ENCODE peak calls at places on chromosomes 13 and 19, in seven cellular contexts. One of them, this sample, is unnamed.

GRCh38 chr19:33486936-33487793 is 34.4 kb downstream of the PEPD start:
- DNase-seq in osteoblast: no peak
- DNase-seq in GM23338: no peak
- DNase-seq in fibroblast of lung: no peak
- DNase-seq in GM23248: no peak
- DNase-seq in IMR-90: no peak
- DNase-seq in PC-3: no peak
- DNase-seq in this sample: no peak

GRCh38 chr13:51525567-51526165 is 58.6 kb upstream of the WDFY2 start:
- DNase-seq in osteoblast: no peak
- DNase-seq in GM23338: no peak
- DNase-seq in fibroblast of lung: peak; percentile 57
- DNase-seq in GM23248: peak; percentile 88
- DNase-seq in IMR-90: peak; percentile 72
- DNase-seq in PC-3: peak; percentile 23
- DNase-seq in this sample: no peak

GRCh38 chr13:110552767-110553166 is 8.8 kb downstream of the RAB20 start:
- DNase-seq in osteoblast: no peak
- DNase-seq in GM23338: no peak
- DNase-seq in fibroblast of lung: no peak
- DNase-seq in GM23248: no peak
- DNase-seq in IMR-90: no peak
- DNase-seq in PC-3: no peak
- DNase-seq in this sample: no peak

GRCh38 chr19:7916137-7916907 is 1.7 kb downstream of the TGFBR3L start:
- DNase-seq in osteoblast: peak; percentile 92
- DNase-seq in GM23338: peak; percentile 71
- DNase-seq in fibroblast of lung: no peak
- DNase-seq in GM23248: peak; percentile 78
- DNase-seq in IMR-90: no peak
- DNase-seq in PC-3: peak; percentile 42
- DNase-seq in this sample: peak; percentile 77

GRCh38 chr13:62920181-62920580 is 1504.5 kb upstream of the PCDH20 start:
- DNase-seq in osteoblast: no peak
- DNase-seq in GM23338: no peak
- DNase-seq in fibroblast of lung: peak; percentile 0
- DNase-seq in GM23248: peak; percentile 40
- DNase-seq in IMR-90: peak; percentile 1
- DNase-seq in PC-3: no peak
- DNase-seq in this sample: no peak

GRCh38 chr13:99704390-99704789 is 203.1 kb downstream of the TM9SF2 start:
- DNase-seq in osteoblast: no peak
- DNase-seq in GM23338: no peak
- DNase-seq in fibroblast of lung: no peak
- DNase-seq in GM23248: no peak
- DNase-seq in IMR-90: no peak
- DNase-seq in PC-3: no peak
- DNase-seq in this sample: no peak

GRCh38 chr19:12969292-12969988 is at the start of gene DAND5:
- DNase-seq in osteoblast: peak; percentile 83
- DNase-seq in GM23338: peak; percentile 34
- DNase-seq in fibroblast of lung: no peak
- DNase-seq in GM23248: no peak
- DNase-seq in IMR-90: no peak
- DNase-seq in PC-3: no peak
- DNase-seq in this sample: no peak

GRCh38 chr19:30208661-30209060 is 163.5 kb upstream of the ZNF536 start:
- DNase-seq in osteoblast: no peak
- DNase-seq in GM23338: no peak
- DNase-seq in fibroblast of lung: no peak
- DNase-seq in GM23248: no peak
- DNase-seq in IMR-90: no peak
- DNase-seq in PC-3: no peak
- DNase-seq in this sample: peak; percentile 34

GRCh38 chr13:20702530-20702929 is 969 bp upstream of the IL17D start:
- DNase-seq in osteoblast: peak; percentile 87
- DNase-seq in GM23338: no peak
- DNase-seq in fibroblast of lung: no peak
- DNase-seq in GM23248: peak; percentile 47
- DNase-seq in IMR-90: peak; percentile 28
- DNase-seq in PC-3: no peak
- DNase-seq in this sample: no peak

GRCh38 chr13:67069117-67069767 is 160.9 kb downstream of the PCDH9 start:
- DNase-seq in osteoblast: no peak
- DNase-seq in GM23338: peak; percentile 31
- DNase-seq in fibroblast of lung: no peak
- DNase-seq in GM23248: no peak
- DNase-seq in IMR-90: peak; percentile 22
- DNase-seq in PC-3: no peak
- DNase-seq in this sample: no peak

GRCh38 chr13:42064259-42064658 is 15.8 kb downstream of the DGKH start:
- DNase-seq in osteoblast: peak; percentile 71
- DNase-seq in GM23338: no peak
- DNase-seq in fibroblast of lung: peak; percentile 97
- DNase-seq in GM23248: peak; percentile 83
- DNase-seq in IMR-90: peak; percentile 94
- DNase-seq in PC-3: no peak
- DNase-seq in this sample: no peak

GRCh38 chr19:38734426-38735256 is 9.6 kb downstream of the CAPN12 start:
- DNase-seq in osteoblast: peak; percentile 94
- DNase-seq in GM23338: no peak
- DNase-seq in fibroblast of lung: peak; percentile 30
- DNase-seq in GM23248: peak; percentile 66
- DNase-seq in IMR-90: no peak
- DNase-seq in PC-3: peak; percentile 35
- DNase-seq in this sample: peak; percentile 56

GRCh38 chr13:42656136-42656535 is 82.2 kb downstream of the TNFSF11 start:
- DNase-seq in osteoblast: no peak
- DNase-seq in GM23338: peak; percentile 51
- DNase-seq in fibroblast of lung: no peak
- DNase-seq in GM23248: peak; percentile 6
- DNase-seq in IMR-90: no peak
- DNase-seq in PC-3: no peak
- DNase-seq in this sample: peak; percentile 33

GRCh38 chr13:92842145-92842544 is 384.5 kb upstream of the GPC6 start:
- DNase-seq in osteoblast: no peak
- DNase-seq in GM23338: no peak
- DNase-seq in fibroblast of lung: peak; percentile 97
- DNase-seq in GM23248: peak; percentile 70
- DNase-seq in IMR-90: peak; percentile 88
- DNase-seq in PC-3: peak; percentile 25
- DNase-seq in this sample: no peak

GRCh38 chr13:99269627-99270252 is 11.6 kb upstream of the GPR18 start:
- DNase-seq in osteoblast: peak; percentile 31
- DNase-seq in GM23338: peak; percentile 41
- DNase-seq in fibroblast of lung: peak; percentile 56
- DNase-seq in GM23248: peak; percentile 84
- DNase-seq in IMR-90: peak; percentile 78
- DNase-seq in PC-3: peak; percentile 48
- DNase-seq in this sample: peak; percentile 81

GRCh38 chr13:44305845-44306244 is 67.8 kb upstream of the SERP2 start:
- DNase-seq in osteoblast: no peak
- DNase-seq in GM23338: peak; percentile 19
- DNase-seq in fibroblast of lung: peak; percentile 78
- DNase-seq in GM23248: peak; percentile 14
- DNase-seq in IMR-90: peak; percentile 67
- DNase-seq in PC-3: peak; percentile 28
- DNase-seq in this sample: no peak

GRCh38 chr13:44307844-44308243 is 65.8 kb upstream of the SERP2 start:
- DNase-seq in osteoblast: no peak
- DNase-seq in GM23338: no peak
- DNase-seq in fibroblast of lung: no peak
- DNase-seq in GM23248: no peak
- DNase-seq in IMR-90: no peak
- DNase-seq in PC-3: peak; percentile 40
- DNase-seq in this sample: no peak

GRCh38 chr13:44305216-44305615 is 68.4 kb upstream of the SERP2 start:
- DNase-seq in osteoblast: no peak
- DNase-seq in GM23338: no peak
- DNase-seq in fibroblast of lung: no peak
- DNase-seq in GM23248: no peak
- DNase-seq in IMR-90: no peak
- DNase-seq in PC-3: no peak
- DNase-seq in this sample: no peak

GRCh38 chr13:44307255-44307654 is 66.4 kb upstream of the SERP2 start:
- DNase-seq in osteoblast: no peak
- DNase-seq in GM23338: no peak
- DNase-seq in fibroblast of lung: peak; percentile 46
- DNase-seq in GM23248: no peak
- DNase-seq in IMR-90: peak; percentile 38
- DNase-seq in PC-3: peak; percentile 15
- DNase-seq in this sample: no peak

GRCh38 chr13:44306401-44307192 is 67.0 kb upstream of the SERP2 start:
- DNase-seq in osteoblast: peak; percentile 76
- DNase-seq in GM23338: peak; percentile 62
- DNase-seq in fibroblast of lung: peak; percentile 99
- DNase-seq in GM23248: peak; percentile 95
- DNase-seq in IMR-90: peak; percentile 99
- DNase-seq in PC-3: peak; percentile 95
- DNase-seq in this sample: no peak
- H3K4me2 ChIP-seq in osteoblast: peak overlapping the region; percentile 87
- H3K4me2 ChIP-seq in GM23338: peak overlapping the region; percentile 69
- H3K4me2 ChIP-seq in fibroblast of lung: peak overlapping the region; percentile 71
- H3K4me2 ChIP-seq in GM23248: peak overlapping the region; percentile 63
- H3K4me2 ChIP-seq in IMR-90: peak overlapping the region; percentile 59
- H3K4me2 ChIP-seq in PC-3: peak overlapping the region; percentile 83
- H3K4me2 ChIP-seq in this sample: no peak overlapping the region

GRCh38 chr13:94342436-94343242 is 136.8 kb downstream of the DCT start:
- DNase-seq in osteoblast: peak; percentile 49
- DNase-seq in GM23338: no peak
- DNase-seq in fibroblast of lung: peak; percentile 59
- DNase-seq in GM23248: no peak
- DNase-seq in IMR-90: no peak
- DNase-seq in PC-3: no peak
- DNase-seq in this sample: no peak

GRCh38 chr13:94335786-94336357 is 143.6 kb downstream of the DCT start:
- DNase-seq in osteoblast: no peak
- DNase-seq in GM23338: no peak
- DNase-seq in fibroblast of lung: no peak
- DNase-seq in GM23248: no peak
- DNase-seq in IMR-90: peak; percentile 28
- DNase-seq in PC-3: peak; percentile 49
- DNase-seq in this sample: no peak

GRCh38 chr13:94344126-94344863 is 135.2 kb downstream of the DCT start:
- DNase-seq in osteoblast: peak; percentile 62
- DNase-seq in GM23338: peak; percentile 85
- DNase-seq in fibroblast of lung: peak; percentile 54
- DNase-seq in GM23248: peak; percentile 69
- DNase-seq in IMR-90: peak; percentile 57
- DNase-seq in PC-3: no peak
- DNase-seq in this sample: no peak

GRCh38 chr13:94343243-94343585 is 136.3 kb downstream of the DCT start:
- DNase-seq in osteoblast: peak; percentile 49
- DNase-seq in GM23338: no peak
- DNase-seq in fibroblast of lung: peak; percentile 70
- DNase-seq in GM23248: no peak
- DNase-seq in IMR-90: peak; percentile 52
- DNase-seq in PC-3: no peak
- DNase-seq in this sample: no peak

DNA sequence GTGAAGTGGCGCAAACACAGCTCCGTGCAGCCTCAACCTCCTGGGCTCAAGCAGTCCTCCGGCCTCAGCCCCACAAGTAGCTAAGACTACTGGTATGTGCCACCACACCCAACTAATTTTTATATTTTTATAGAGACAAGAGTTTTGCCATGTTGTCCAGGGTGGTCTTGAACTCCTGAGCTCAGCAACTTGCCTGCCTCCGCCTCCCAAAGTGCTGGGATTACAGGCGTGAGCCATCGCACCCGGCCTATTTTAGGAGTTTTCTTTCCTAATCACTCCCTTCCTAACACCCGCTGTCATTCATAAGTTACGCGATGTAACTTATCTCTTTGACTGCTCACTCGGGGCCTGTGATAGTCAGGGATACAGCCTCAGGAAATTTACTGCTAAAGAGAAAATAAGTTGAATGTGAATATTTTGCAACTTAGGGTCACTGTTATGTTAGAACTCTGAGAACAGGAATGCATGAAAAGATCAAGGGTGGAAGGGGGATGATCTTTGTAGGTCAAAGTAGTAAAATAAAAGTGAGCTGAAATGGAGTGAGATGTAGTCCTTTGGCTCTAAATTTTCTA is 140.3 kb downstream of the DCT start:
- DNase-seq in osteoblast: no peak
- DNase-seq in GM23338: no peak
- DNase-seq in fibroblast of lung: no peak
- DNase-seq in GM23248: no peak
- DNase-seq in IMR-90: no peak
- DNase-seq in PC-3: no peak
- DNase-seq in this sample: no peak
- H3K27me3 ChIP-seq in osteoblast: no peaks in the 10 kb centered on the region
- H3K27me3 ChIP-seq in GM23338: no peaks in the 10 kb centered on the region
- H3K27me3 ChIP-seq in fibroblast of lung: no peaks in the 10 kb centered on the region
- H3K27me3 ChIP-seq in GM23248: no peaks in the 10 kb centered on the region
- H3K27me3 ChIP-seq in IMR-90: no peaks in the 10 kb centered on the region
- H3K27me3 ChIP-seq in PC-3: no peaks in the 10 kb centered on the region
- H3K27me3 ChIP-seq in this sample: no peaks in the 10 kb centered on the region

GRCh38 chr19:2351591-2351990 is 8.5 kb upstream of the TMPRSS9 start:
- DNase-seq in osteoblast: no peak
- DNase-seq in GM23338: no peak
- DNase-seq in fibroblast of lung: no peak
- DNase-seq in GM23248: no peak
- DNase-seq in IMR-90: no peak
- DNase-seq in PC-3: no peak
- DNase-seq in this sample: no peak
- H3K27ac ChIP-seq in osteoblast: no peak overlapping the region
- H3K27ac ChIP-seq in GM23338: no peak overlapping the region
- H3K27ac ChIP-seq in fibroblast of lung: no peak overlapping the region
- H3K27ac ChIP-seq in GM23248: no peak overlapping the region
- H3K27ac ChIP-seq in IMR-90: no peak overlapping the region
- H3K27ac ChIP-seq in PC-3: no peak overlapping the region
- H3K27ac ChIP-seq in this sample: no peak overlapping the region

DNA sequence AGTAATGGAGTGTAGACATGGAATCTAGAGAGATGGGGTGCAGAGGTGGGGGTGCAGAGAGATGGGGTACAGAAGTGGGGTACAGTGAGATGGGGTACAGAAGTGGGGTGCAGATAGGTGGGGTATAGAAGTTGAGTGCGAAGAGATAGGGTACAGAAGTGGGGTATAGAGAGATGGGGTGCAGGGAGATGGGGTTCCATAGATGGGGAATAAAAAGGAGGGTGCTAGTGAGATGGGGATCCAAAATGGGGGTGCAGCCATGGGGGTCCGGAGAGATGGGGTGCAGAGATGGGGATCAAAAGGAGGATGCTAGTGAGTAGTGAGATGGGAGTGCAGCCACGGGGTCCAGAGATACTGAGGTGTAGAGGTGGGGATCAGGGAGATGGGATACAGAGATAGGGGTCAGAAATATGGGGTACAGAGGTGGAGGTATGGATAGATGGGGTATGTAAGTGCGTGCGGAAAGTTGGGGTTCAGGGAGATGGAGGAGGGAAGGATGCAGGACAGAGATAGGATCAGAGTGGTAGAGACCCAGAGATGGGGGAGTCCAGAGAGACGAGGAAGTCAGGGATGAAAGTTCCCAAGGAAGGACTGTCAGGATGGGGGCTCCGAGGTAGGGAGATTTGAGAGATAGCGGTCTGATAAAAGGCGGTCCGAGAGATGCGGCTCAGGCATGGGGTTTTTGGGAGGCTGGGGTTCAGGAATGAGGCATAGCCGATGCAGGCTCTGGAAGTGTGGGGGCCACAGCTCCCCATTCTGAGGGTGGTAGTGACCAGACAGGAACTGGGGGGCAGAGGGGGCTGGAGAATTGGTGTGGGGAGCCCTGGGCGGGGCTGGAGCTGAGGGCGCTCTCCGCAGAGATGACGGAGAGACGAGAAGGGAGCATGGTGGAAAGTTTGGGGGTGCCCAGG is 3.4 kb downstream of the PALM3 start:
- DNase-seq in osteoblast: peak; percentile 58
- DNase-seq in GM23338: no peak
- DNase-seq in fibroblast of lung: no peak
- DNase-seq in GM23248: no peak
- DNase-seq in IMR-90: no peak
- DNase-seq in PC-3: no peak
- DNase-seq in this sample: no peak
- H3K4me2 ChIP-seq in osteoblast: peak overlapping the region; percentile 51
- H3K4me2 ChIP-seq in GM23338: peak overlapping the region; percentile 82
- H3K4me2 ChIP-seq in fibroblast of lung: peak overlapping the region; percentile 54
- H3K4me2 ChIP-seq in GM23248: peak overlapping the region; percentile 65
- H3K4me2 ChIP-seq in IMR-90: no peak overlapping the region
- H3K4me2 ChIP-seq in PC-3: peak overlapping the region; percentile 89
- H3K4me2 ChIP-seq in this sample: no peak overlapping the region

This sample was measured in Karpas-422.